ENCODE peak calls at places on chromosomes 7 and 10, in six cellular contexts. Z, Y, A, G, O and K are unnamed samples.

GRCh38 chr10:26650406-26650805 is 47.1 kb upstream of the PDSS1 start:
- DNase-seq in O (no peak), A (no peak), Y (no peak), G (no peak), Z (no peak), K (no peak)

GRCh38 chr7:2217716-2218443 is 14.9 kb downstream of the MAD1L1 start:
- DNase-seq in O (no peak), G (no peak), Y (no peak), A (no peak), Z (no peak), K (no peak)

GRCh38 chr7:101952355-101953247 is 135.2 kb downstream of the CUX1 start:
- DNase-seq in Z (no peak), A (no peak), O (no peak), G (no peak), Y (peak), K (peak)

GRCh38 chr7:110130669-110131068 is 960.3 kb upstream of the LRRN3 start:
- DNase-seq in O (no peak), G (no peak), Z (no peak), A (no peak), Y (no peak), K (peak)

GRCh38 chr7:147411011-147411614 is 1179.5 kb upstream of the C7orf33 start:
- DNase-seq in Y (no peak), G (no peak), Z (no peak), A (no peak), O (no peak), K (no peak)

GRCh38 chr10:131963350-131963749 is 18.4 kb downstream of the BNIP3 start:
- DNase-seq in O (no peak), G (no peak), Z (no peak), Y (no peak), A (no peak), K (no peak)

GRCh38 chr7:149050941-149051340 is 22.6 kb upstream of the PDIA4 start:
- DNase-seq in Y (no peak), O (no peak), G (no peak), A (no peak), Z (no peak), K (no peak)

GRCh38 chr7:31633894-31634494 is 53.0 kb upstream of the PPP1R17 start:
- DNase-seq in A (no peak), Y (peak), G (no peak), O (peak), Z (no peak), K (peak)

GRCh38 chr10:34124522-34125035 is 690.5 kb downstream of the PARD3 start:
- DNase-seq in O (no peak), G (no peak), A (peak), Y (peak), Z (no peak), K (peak)

GRCh38 chr7:93632371-93632770 is 57.8 kb upstream of the CALCR start:
- DNase-seq in Z (no peak), O (no peak), Y (no peak), G (no peak), A (no peak), K (no peak)

GRCh38 chr7:13115829-13116228 is 428.4 kb downstream of the ARL4A start:
- DNase-seq in A (no peak), Y (no peak), G (no peak), Z (no peak), O (no peak), K (no peak)

GRCh38 chr10:31419394-31420063 is 100.5 kb downstream of the ZEB1 start:
- DNase-seq in Y (no peak), O (no peak), Z (no peak), A (no peak), G (no peak), K (peak)

GRCh38 chr7:50347693-50348092 is 43.2 kb downstream of the IKZF1 start:
- DNase-seq in G (no peak), A (no peak), O (no peak), Z (no peak), Y (no peak), K (no peak)

GRCh38 chr10:103580011-103580410 is 86.5 kb downstream of the NEURL1 start:
- DNase-seq in G (no peak), Y (no peak), O (no peak), A (peak), Z (no peak), K (no peak)

GRCh38 chr10:132446661-132447445 is 49.9 kb downstream of the PWWP2B start:
- DNase-seq in Z (no peak), Y (peak), A (no peak), O (peak), G (peak), K (no peak)

GRCh38 chr7:99000904-99001442 is 122.6 kb downstream of the TRRAP start:
- DNase-seq in Y (no peak), A (no peak), Z (no peak), O (no peak), G (no peak), K (no peak)

GRCh38 chr7:4894482-4894881 is 11.0 kb upstream of the RADIL start:
- DNase-seq in O (no peak), A (no peak), G (no peak), Y (no peak), Z (no peak), K (no peak)

GRCh38 chr7:104458875-104459274 is 130.5 kb downstream of the LHFPL3 start:
- DNase-seq in O (no peak), G (no peak), A (no peak), Y (no peak), Z (no peak), K (no peak)

GRCh38 chr7:140232959-140233649 is 56.3 kb upstream of the KDM7A start:
- DNase-seq in Z (no peak), Y (no peak), A (no peak), O (no peak), G (peak), K (no peak)

GRCh38 chr10:124315599-124316270 is 103.0 kb downstream of the OAT start:
- DNase-seq in G (no peak), A (no peak), O (no peak), Y (no peak), Z (no peak), K (peak)

GRCh38 chr7:98674881-98675280 is 57.8 kb downstream of the NPTX2 start:
- DNase-seq in G (no peak), A (no peak), Z (no peak), O (no peak), Y (no peak), K (no peak)

GRCh38 chr7:112138938-112139337 is 67.3 kb downstream of the DOCK4 start:
- DNase-seq in A (no peak), G (no peak), Z (no peak), O (no peak), Y (no peak), K (no peak)

GRCh38 chr7:91194841-91195240 is 69.4 kb upstream of the FZD1 start:
- DNase-seq in O (no peak), Y (no peak), G (no peak), Z (no peak), A (no peak), K (no peak)

GRCh38 chr10:5014936-5015335 is 11.3 kb upstream of the AKR1C2 start:
- DNase-seq in Y (no peak), O (no peak), Z (no peak), A (no peak), G (no peak), K (no peak)

GRCh38 chr10:32976338-32976737 is 18.3 kb upstream of the ITGB1 start:
- DNase-seq in A (no peak), G (no peak), Y (no peak), Z (no peak), O (no peak), K (no peak)

GRCh38 chr7:79211724-79212123 is 241.7 kb downstream of the MAGI2 start:
- DNase-seq in Y (peak), A (no peak), O (no peak), G (no peak), Z (no peak), K (no peak)

GRCh38 chr7:20998309-20998708 is 211.6 kb upstream of the SP8 start:
- DNase-seq in O (peak), A (no peak), Z (no peak), Y (no peak), G (no peak), K (no peak)

GRCh38 chr10:63206997-63207952 is 74.1 kb downstream of the NRBF2 start:
- DNase-seq in G (peak), Z (no peak), O (no peak), Y (peak), A (no peak), K (peak)

GRCh38 chr7:149714910-149715471 is 58.4 kb downstream of the ZNF467 start:
- DNase-seq in O (peak), G (no peak), A (no peak), Y (no peak), Z (no peak), K (peak)

GRCh38 chr7:148987751-148988512 is 40.4 kb downstream of the PDIA4 start:
- DNase-seq in Y (no peak), O (no peak), G (no peak), Z (no peak), A (no peak), K (no peak)

GRCh38 chr7:142880886-142881505 is 4.5 kb downstream of the TRPV6 start:
- DNase-seq in A (no peak), Z (no peak), G (no peak), Y (peak), O (no peak), K (peak)

GRCh38 chr10:107037192-107038122 is 127.0 kb downstream of the SORCS1 start:
- DNase-seq in G (no peak), O (no peak), Y (no peak), Z (no peak), A (no peak), K (no peak)

GRCh38 chr7:18552943-18553584 is 57.5 kb downstream of the HDAC9 start:
- DNase-seq in Z (no peak), O (no peak), Y (no peak), A (no peak), G (no peak), K (peak)

GRCh38 chr10:101467286-101467770 is 113.4 kb downstream of the BTRC start:
- DNase-seq in Z (no peak), G (peak), A (peak), O (no peak), Y (peak), K (peak)

GRCh38 chr7:157820796-157821195 is 484.0 kb downstream of the DNAJB6 start:
- DNase-seq in O (no peak), A (no peak), Z (no peak), Y (no peak), G (no peak), K (no peak)

GRCh38 chr7:40758590-40758989 is 623.8 kb downstream of the SUGCT start:
- DNase-seq in Y (no peak), Z (no peak), G (no peak), A (no peak), O (no peak), K (no peak)

GRCh38 chr7:15891151-15891842 is 204.8 kb upstream of the MEOX2 start:
- DNase-seq in O (no peak), G (no peak), A (no peak), Y (no peak), Z (no peak), K (peak)

GRCh38 chr7:130381468-130382312 is 1.4 kb downstream of the CPA1 start:
- DNase-seq in A (no peak), Z (no peak), Y (no peak), O (no peak), G (no peak), K (no peak)
- H3K4me3 ChIP-seq in A (no peak), Z (no peak), Y (no peak), O (no peak), G (no peak), K (no peak)

GRCh38 chr7:75028299-75028698 is 45.3 kb downstream of the RCC1L start:
- DNase-seq in Z (no peak), G (no peak), O (no peak), Y (no peak), A (no peak), K (no peak)

GRCh38 chr7:75038508-75038907 is 35.1 kb downstream of the RCC1L start:
- DNase-seq in Y (no peak), G (no peak), Z (no peak), O (no peak), A (no peak), K (no peak)

GRCh38 chr7:75033826-75034225 is 39.8 kb downstream of the RCC1L start:
- DNase-seq in Z (no peak), G (no peak), O (no peak), Y (no peak), A (no peak), K (no peak)

DNA sequence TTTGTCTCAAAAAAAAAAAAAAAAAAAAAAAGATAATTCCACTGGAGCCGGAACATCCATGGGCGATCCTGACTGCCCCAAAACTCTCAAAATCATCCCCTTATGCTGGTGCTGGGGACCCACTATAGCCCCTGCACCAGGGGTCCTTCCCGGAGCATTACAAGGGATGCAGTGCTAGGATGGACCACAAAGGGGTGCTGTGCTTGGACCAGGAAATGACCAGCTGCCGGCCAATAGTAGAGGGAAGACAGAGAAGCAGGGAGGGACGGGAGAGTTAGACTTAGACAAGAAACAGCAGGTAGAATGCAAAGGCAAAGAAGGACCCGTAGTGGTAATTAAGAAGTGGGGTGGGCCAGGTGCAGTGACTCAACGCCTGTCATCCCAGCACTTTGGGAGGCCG is 40.5 kb downstream of the RCC1L start:
- DNase-seq in Y (no peak), O (no peak), A (no peak), Z (no peak), G (no peak), K (no peak)
- TF ChIP-seq CTCF in Y (peak), O (no peak), A (no peak), Z (no peak), G (peak), K (peak)

GRCh38 chr7:27165089-27165654 is at the start of gene HOXA9:
- DNase-seq in A (peak), O (peak), Y (peak), Z (peak), G (no peak), K (peak)
- H3K4me3 ChIP-seq in A (peak), O (peak), Y (peak), Z (peak), G (no peak), K (peak)

GRCh38 chr7:74057987-74058386 is 25.6 kb upstream of the LIMK1 start:
- DNase-seq in A (no peak), G (no peak), Y (no peak), Z (no peak), O (no peak), K (no peak)

GRCh38 chr7:74061840-74062539 is 21.6 kb upstream of the LIMK1 start:
- DNase-seq in G (no peak), A (peak), Y (peak), O (peak), Z (peak), K (peak)

GRCh38 chr7:74058486-74058885 is 25.1 kb upstream of the LIMK1 start:
- DNase-seq in Z (no peak), A (no peak), G (no peak), O (no peak), Y (no peak), K (no peak)

GRCh38 chr7:74059037-74059436 is 24.6 kb upstream of the LIMK1 start:
- DNase-seq in A (no peak), Z (no peak), O (no peak), Y (no peak), G (no peak), K (no peak)

DNA sequence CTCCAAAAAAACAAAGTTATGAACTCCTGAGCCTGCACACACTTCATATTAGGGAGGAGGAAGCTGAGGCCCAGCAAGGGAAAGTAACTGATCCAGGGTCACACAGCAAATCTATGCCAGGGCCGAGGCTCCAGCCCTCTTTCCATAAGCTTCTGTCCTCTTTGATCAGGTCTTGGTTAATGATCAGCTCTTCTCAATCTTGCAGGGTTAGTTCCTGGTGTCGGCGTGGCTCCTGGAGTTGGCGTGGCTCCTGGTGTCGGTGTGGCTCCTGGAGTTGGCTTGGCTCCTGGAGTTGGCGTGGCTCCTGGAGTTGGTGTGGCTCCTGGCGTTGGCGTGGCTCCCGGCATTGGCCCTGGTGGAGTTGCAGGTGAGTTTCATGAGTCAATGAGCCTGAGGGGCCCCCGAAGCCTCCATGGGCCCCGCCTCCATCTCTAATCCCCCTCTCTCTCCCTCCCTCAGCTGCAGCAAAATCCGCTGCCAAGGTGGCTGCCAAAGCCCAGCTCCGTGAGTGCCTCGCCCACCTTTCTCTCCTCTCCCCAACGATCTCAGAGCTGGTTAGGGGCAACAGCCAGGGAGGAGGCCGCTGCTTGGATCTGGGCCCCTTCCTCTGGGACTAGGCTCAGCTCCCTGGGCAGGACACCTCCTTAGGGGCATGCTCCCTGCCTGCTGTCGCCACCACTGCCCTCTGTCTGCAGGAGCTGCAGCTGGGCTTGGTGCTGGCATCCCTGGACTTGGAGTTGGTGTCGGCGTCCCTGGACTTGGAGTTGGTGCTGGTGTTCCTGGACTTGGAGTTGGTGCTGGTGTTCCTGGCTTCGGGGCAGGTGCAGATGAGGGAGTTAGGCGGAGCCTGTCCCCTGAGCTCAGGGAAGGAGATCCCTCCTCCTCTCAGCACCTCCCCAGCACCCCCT is 23.7 kb upstream of the LIMK1 start:
- DNase-seq in G (no peak), O (peak), Z (no peak), A (peak), Y (no peak), K (no peak)
- TF ChIP-seq CTCF in G (no peak), O (no peak), Z (no peak), A (no peak), Y (no peak), K (peak)

DNA sequence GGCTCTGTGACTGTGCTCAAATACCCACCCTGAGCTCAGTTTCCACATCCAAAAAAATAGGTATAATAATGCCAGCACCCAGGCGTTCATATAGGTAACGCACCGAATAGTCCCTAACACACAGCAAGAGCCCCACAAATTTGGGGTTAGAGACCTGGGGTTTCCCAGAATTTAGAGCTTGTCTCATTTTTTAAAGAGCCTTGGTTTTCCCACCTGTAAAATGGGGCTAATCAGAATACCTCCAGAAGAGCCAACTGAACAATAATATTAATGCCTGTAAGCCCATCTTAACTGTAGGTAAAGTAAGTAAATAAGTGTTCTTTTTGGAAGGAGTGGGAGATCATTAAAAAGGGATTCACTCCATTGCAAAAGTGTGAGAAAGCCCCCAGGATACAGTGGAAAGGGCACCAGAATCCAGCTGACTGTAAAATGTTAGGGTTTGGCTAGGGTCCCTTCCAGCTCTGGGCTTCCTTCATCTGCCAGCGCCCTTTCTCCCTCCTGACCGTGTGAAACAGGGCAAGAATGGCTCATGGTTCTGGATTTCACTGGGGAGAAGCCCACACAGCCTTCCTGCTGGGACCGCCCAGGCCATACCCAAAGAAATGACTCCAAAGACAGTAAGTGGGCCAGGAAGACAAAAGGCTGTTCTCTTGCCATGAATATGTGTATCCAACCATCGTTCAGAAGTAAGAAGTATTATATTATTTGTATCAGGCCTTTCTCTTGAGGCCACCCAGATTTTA is 2.1 kb downstream of the MTURN start:
- DNase-seq in A (no peak), Z (no peak), G (no peak), Y (no peak), O (no peak), K (no peak)
- H3K4me3 ChIP-seq in A (peak), Z (peak), G (no peak), Y (no peak), O (no peak), K (no peak)

GRCh38 chr10:98388086-98388655 is 26.8 kb downstream of the PYROXD2 start:
- DNase-seq in A (no peak), Z (no peak), G (no peak), O (no peak), Y (no peak), K (no peak)
- TF ChIP-seq CTCF in A (no peak), Z (no peak), G (no peak), O (no peak), Y (peak), K (no peak)

GRCh38 chr10:11824376-11824775 is 1.2 kb downstream of the PROSER2 start:
- DNase-seq in O (no peak), A (no peak), Y (peak), Z (no peak), G (no peak), K (peak)
- H3K4me3 ChIP-seq in O (peak), A (no peak), Y (peak), Z (peak), G (no peak), K (peak)

GRCh38 chr7:47089068-47089417 is 492.9 kb downstream of the TNS3 start:
- DNase-seq in G (no peak), O (no peak), Z (no peak), A (no peak), Y (no peak), K (no peak)
- TF ChIP-seq CTCF in G (no peak), O (no peak), Z (no peak), A (no peak), Y (no peak), K (no peak)

GRCh38 chr10:60731134-60731883 is 47.0 kb upstream of the CDK1 start:
- DNase-seq in G (peak), Y (peak), Z (no peak), O (peak), A (no peak), K (no peak)

GRCh38 chr10:60734226-60734625 is 44.1 kb upstream of the CDK1 start:
- DNase-seq in Y (no peak), G (no peak), O (no peak), Z (no peak), A (no peak), K (no peak)

GRCh38 chr10:60733826-60734225 is 44.5 kb upstream of the CDK1 start:
- DNase-seq in Y (no peak), G (no peak), A (no peak), O (no peak), Z (no peak), K (no peak)

GRCh38 chr10:60733189-60733815 is 45.0 kb upstream of the CDK1 start:
- DNase-seq in Z (no peak), G (no peak), Y (no peak), A (no peak), O (peak), K (no peak)

GRCh38 chr10:60732240-60733188 is 45.8 kb upstream of the CDK1 start:
- DNase-seq in O (peak), Z (no peak), A (no peak), G (no peak), Y (no peak), K (no peak)
- H3K4me3 ChIP-seq in O (peak), Z (peak), A (peak), G (peak), Y (peak), K (peak)